ENCODE peak calls at places on chromosome 20, in four cellular contexts. K, Z, H and X are unnamed samples.

GRCh38 chr20:42530855-42531674 is 658.6 kb downstream of the PTPRT start:
- DNase-seq in Z (no peak), K (peak; percentile 33), H (peak; percentile 54), X (no peak)

GRCh38 chr20:31811796-31812728 is 7.1 kb upstream of the MYLK2 start:
- DNase-seq in H (no peak), K (no peak), Z (no peak), X (no peak)

GRCh38 chr20:32456869-32457421 is 98.8 kb downstream of the ASXL1 start:
- DNase-seq in K (peak; percentile 70), H (peak; percentile 97), Z (no peak), X (no peak)

GRCh38 chr20:33649201-33649631 is 12.9 kb upstream of the C20orf144 start:
- DNase-seq in K (no peak), H (peak; percentile 87), Z (no peak), X (peak; percentile 84)

GRCh38 chr20:31833130-31833930 is 12.1 kb downstream of the FOXS1 start:
- DNase-seq in H (peak; percentile 90), K (peak; percentile 68), Z (no peak), X (no peak)

GRCh38 chr20:19975436-19975799 is 41.7 kb upstream of the NAA20 start:
- DNase-seq in Z (no peak), H (no peak), K (peak; percentile 69), X (peak; percentile 59)

GRCh38 chr20:50308513-50309279 is 118.1 kb downstream of the CEBPB start:
- DNase-seq in H (peak; percentile 94), K (peak; percentile 98), Z (peak; percentile 84), X (peak; percentile 97)

GRCh38 chr20:13485576-13485975 is 153.2 kb downstream of the TASP1 start:
- DNase-seq in H (no peak), Z (no peak), K (no peak), X (no peak)

GRCh38 chr20:6074145-6074561 is 20.3 kb upstream of the LRRN4 start:
- DNase-seq in K (peak; percentile 57), Z (no peak), H (peak; percentile 54), X (no peak)

GRCh38 chr20:13333036-13333435 is 112.0 kb downstream of the ISM1 start:
- DNase-seq in Z (no peak), H (no peak), K (no peak), X (no peak)

GRCh38 chr20:24899153-24899552 is 49.9 kb upstream of the CST7 start:
- DNase-seq in K (no peak), H (no peak), Z (no peak), X (no peak)

GRCh38 chr20:36385503-36385902 is 79.4 kb downstream of the DLGAP4 start:
- DNase-seq in Z (no peak), H (peak; percentile 51), K (no peak), X (no peak)

GRCh38 chr20:36384022-36384619 is 78.0 kb downstream of the DLGAP4 start:
- DNase-seq in H (no peak), K (peak; percentile 42), Z (no peak), X (no peak)

GRCh38 chr20:36391456-36391855 is 85.3 kb downstream of the DLGAP4 start:
- DNase-seq in Z (no peak), H (no peak), K (no peak), X (no peak)

GRCh38 chr20:36390719-36391415 is 84.7 kb downstream of the DLGAP4 start:
- DNase-seq in K (no peak), Z (no peak), H (no peak), X (no peak)

GRCh38 chr20:36386236-36386635 is 80.1 kb downstream of the DLGAP4 start:
- DNase-seq in Z (no peak), K (no peak), H (no peak), X (no peak)
- H3K4me1 ChIP-seq in Z (no peaks in the 10 kb centered on the region), K (no peaks in the 10 kb centered on the region), H (peaks cover 7% of the 10 kb centered on the region), X (no peaks in the 10 kb centered on the region)

GRCh38 chr20:53609501-53610445 is 16.1 kb upstream of the ZNF217 start:
- DNase-seq in H (no peak), K (peak; percentile 88), Z (no peak), X (peak; percentile 64)
- H3K4me3 ChIP-seq in H (no peak overlapping the region), K (peak overlapping the region; percentile 27), Z (no peak overlapping the region), X (peak overlapping the region; percentile 18)

DNA sequence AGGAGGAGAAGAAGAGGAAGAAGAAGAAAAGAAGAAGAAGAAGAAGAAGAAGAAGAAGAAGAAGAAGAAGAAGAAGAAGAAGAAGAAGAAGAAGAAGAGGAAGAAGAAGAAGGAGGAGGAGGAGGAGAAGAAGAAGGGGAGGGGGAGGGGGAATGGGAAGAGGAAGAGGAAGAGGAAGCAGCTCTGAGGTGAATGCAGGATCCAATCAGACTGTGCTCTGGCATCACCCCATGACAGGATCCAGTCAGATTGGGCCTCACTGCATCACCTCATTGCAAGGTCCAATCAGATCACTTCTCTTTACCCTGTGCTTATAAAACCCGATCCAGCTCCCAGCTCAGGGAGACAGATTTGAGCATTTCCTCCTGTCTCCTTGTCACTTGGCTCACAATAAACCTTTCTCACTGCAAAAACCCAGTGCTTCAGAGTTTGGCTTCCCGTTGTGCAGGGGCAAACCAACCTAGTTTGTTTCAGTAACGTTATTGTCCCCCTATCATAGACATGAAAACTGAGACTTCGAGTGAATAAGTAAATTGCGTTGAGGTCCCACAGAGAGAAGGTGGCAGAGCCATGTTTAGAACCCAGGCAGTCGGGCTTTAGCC is 28.6 kb upstream of the YWHAB start:
- DNase-seq in Z (no peak), K (peak; percentile 33), H (no peak), X (no peak)
- TF ChIP-seq CTCF in Z (no peak), K (no peak), H (no peak), X (no peak)

DNA sequence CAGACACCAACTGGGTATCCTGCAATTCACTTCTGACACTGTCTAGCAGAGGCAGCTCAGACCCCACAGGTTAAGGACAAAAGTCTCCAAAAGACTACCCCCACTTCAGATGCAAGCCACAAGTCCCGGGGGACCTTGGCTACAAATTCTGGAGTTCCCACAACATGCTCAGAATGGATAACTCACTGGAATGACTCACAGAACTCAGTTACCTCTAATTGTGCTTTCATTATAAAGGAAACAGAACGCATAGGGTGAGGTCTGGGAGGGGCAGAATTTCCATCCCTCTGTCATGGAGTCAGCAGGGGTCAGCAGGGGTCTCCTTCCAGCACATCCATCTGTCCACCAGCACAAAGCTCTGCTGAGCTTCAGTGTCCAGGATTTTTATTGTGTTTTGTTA is 184.2 kb downstream of the CDH4 start:
- DNase-seq in K (no peak), H (no peak), Z (no peak), X (no peak)
- H3K4me1 ChIP-seq in K (peaks cover 8% of the 10 kb centered on the region), H (no peaks in the 10 kb centered on the region), Z (no peaks in the 10 kb centered on the region), X (no peaks in the 10 kb centered on the region)

GRCh38 chr20:63554361-63555278 is 661 bp downstream of the FNDC11 start:
- DNase-seq in K (no peak), Z (no peak), H (no peak), X (no peak)
- H3K4me3 ChIP-seq in K (peak overlapping the region; percentile 71), Z (peak overlapping the region; percentile 71), H (peak overlapping the region; percentile 71), X (no peak overlapping the region)

GRCh38 chr20:38751360-38751976 is 3.2 kb downstream of the ACTR5 start:
- DNase-seq in Z (no peak), K (peak; percentile 52), H (peak; percentile 60), X (no peak)
- TF ChIP-seq CTCF in Z (no peak), K (peak; percentile 87), H (peak; percentile 75), X (peak; percentile 48)